ENCODE peak calls at places on chromosome X, in eight cellular contexts. One of them, this sample, is unnamed.

GRCh38 chrX:104668550-104668949 is 102.6 kb downstream of the IL1RAPL2 start:
- DNase-seq in frontal cortex: no peak
- DNase-seq in GM04504: peak; percentile 1
- DNase-seq in T follicular helper cell: no peak
- DNase-seq in NCI-H1930: no peak
- DNase-seq in EL: no peak
- DNase-seq in NCI-H2081: no peak
- DNase-seq in fibroblast of lung: peak; percentile 0
- DNase-seq in this sample: no peak

GRCh38 chrX:2342878-2343277 is 157.9 kb downstream of the DHRSX start:
- DNase-seq in T follicular helper cell: no peak
- DNase-seq in NCI-H1930: no peak
- DNase-seq in fibroblast of lung: peak; percentile 65
- DNase-seq in GM04504: no peak
- DNase-seq in frontal cortex: no peak
- DNase-seq in NCI-H2081: no peak
- DNase-seq in EL: peak; percentile 75
- DNase-seq in this sample: no peak

GRCh38 chrX:51802917-51803688 is 59.9 kb downstream of the GSPT2 start:
- DNase-seq in fibroblast of lung: peak; percentile 71
- DNase-seq in NCI-H2081: peak; percentile 82
- DNase-seq in EL: peak; percentile 54
- DNase-seq in frontal cortex: no peak
- DNase-seq in T follicular helper cell: peak; percentile 25
- DNase-seq in NCI-H1930: peak; percentile 47
- DNase-seq in GM04504: peak; percentile 8
- DNase-seq in this sample: peak; percentile 71

GRCh38 chrX:106707771-106708454 is 18.6 kb upstream of the RNF128 start:
- DNase-seq in fibroblast of lung: peak; percentile 80
- DNase-seq in EL: peak; percentile 80
- DNase-seq in NCI-H1930: no peak
- DNase-seq in frontal cortex: no peak
- DNase-seq in T follicular helper cell: no peak
- DNase-seq in GM04504: peak; percentile 74
- DNase-seq in NCI-H2081: no peak
- DNase-seq in this sample: no peak

GRCh38 chrX:103688949-103689348 is 2.5 kb upstream of the MORF4L2 start:
- DNase-seq in frontal cortex: peak; percentile 28
- DNase-seq in fibroblast of lung: peak; percentile 60
- DNase-seq in NCI-H1930: peak; percentile 34
- DNase-seq in T follicular helper cell: no peak
- DNase-seq in EL: peak; percentile 35
- DNase-seq in GM04504: no peak
- DNase-seq in NCI-H2081: peak; percentile 70
- DNase-seq in this sample: peak; percentile 12

GRCh38 chrX:5936438-5936837 is 292.2 kb downstream of the NLGN4X start:
- DNase-seq in NCI-H1930: no peak
- DNase-seq in T follicular helper cell: no peak
- DNase-seq in fibroblast of lung: no peak
- DNase-seq in EL: no peak
- DNase-seq in GM04504: no peak
- DNase-seq in frontal cortex: no peak
- DNase-seq in NCI-H2081: no peak
- DNase-seq in this sample: no peak

GRCh38 chrX:39731390-39731680 is 366.4 kb downstream of the BCOR start:
- DNase-seq in EL: no peak
- DNase-seq in NCI-H2081: no peak
- DNase-seq in NCI-H1930: no peak
- DNase-seq in frontal cortex: no peak
- DNase-seq in fibroblast of lung: no peak
- DNase-seq in T follicular helper cell: no peak
- DNase-seq in GM04504: no peak
- DNase-seq in this sample: no peak

GRCh38 chrX:7132335-7133035 is 15.0 kb upstream of the STS start:
- DNase-seq in T follicular helper cell: no peak
- DNase-seq in EL: peak; percentile 84
- DNase-seq in frontal cortex: no peak
- DNase-seq in fibroblast of lung: peak; percentile 65
- DNase-seq in NCI-H1930: no peak
- DNase-seq in GM04504: peak; percentile 59
- DNase-seq in NCI-H2081: peak; percentile 70
- DNase-seq in this sample: no peak

GRCh38 chrX:43644124-43644701 is 11.9 kb upstream of the MAOA start:
- DNase-seq in EL: peak; percentile 58
- DNase-seq in T follicular helper cell: no peak
- DNase-seq in NCI-H2081: no peak
- DNase-seq in fibroblast of lung: peak; percentile 85
- DNase-seq in frontal cortex: no peak
- DNase-seq in GM04504: no peak
- DNase-seq in NCI-H1930: no peak
- DNase-seq in this sample: no peak